ENCODE peak calls at places on chromosomes 2 and 18, in six cellular contexts. M is amniotic stem cell; Q is activated gamma-delta T cell treated with anti-CD3 and anti-CD28 coated beads, Interleukin-2, amount 50 U/mL, for 16 hours; G is NCI-H1092 treated with DMSO at 0.1 percent for 48 hours; L is stimulated activated CD4-positive, alpha-beta T cell treated with anti-CD3 and anti-CD28 coated beads, TNF-alpha, amount 100 ng/mL, for 48 hours; I is activated CD4-positive, alpha-beta T cell treated with anti-CD3 and anti-CD28 coated beads, Interleukin-2, amount 50 U/mL, for 1 hour. O is an unnamed sample.

GRCh38 chr2:138294451-138294850 is 207.1 kb upstream of the SPOPL start:
- DNase-seq in G (no peak), M (no peak), I (no peak), L (no peak), Q (no peak), O (no peak)

GRCh38 chr18:56556907-56557306 is 81.5 kb downstream of the TXNL1 start:
- DNase-seq in I (no peak), G (no peak), Q (no peak), L (no peak), M (no peak), O (no peak)

GRCh38 chr2:239720411-239721365 is 304.5 kb downstream of the NDUFA10 start:
- DNase-seq in G (no peak), M (no peak), L (no peak), Q (no peak), I (no peak), O (no peak)

GRCh38 chr2:18545384-18545783 is 15.1 kb downstream of the RDH14 start:
- DNase-seq in I (no peak), Q (no peak), G (no peak), L (no peak), M (no peak), O (no peak)

GRCh38 chr18:34548120-34548972 is 161.8 kb upstream of the DTNA start:
- DNase-seq in M (no peak), Q (no peak), I (no peak), G (no peak), L (no peak), O (no peak)

GRCh38 chr2:38597115-38597514 is 5.6 kb downstream of the HNRNPLL start:
- DNase-seq in G (no peak), I (no peak), L (no peak), M (no peak), Q (no peak), O (no peak)

GRCh38 chr2:223219872-223220621 is 168.1 kb downstream of the KCNE4 start:
- DNase-seq in Q (no peak), M (no peak), I (no peak), G (no peak), L (no peak), O (no peak)

GRCh38 chr2:77013932-77014331 is 508.2 kb downstream of the LRRTM4 start:
- DNase-seq in Q (no peak), M (no peak), I (no peak), L (no peak), G (no peak), O (no peak)

GRCh38 chr2:240517342-240517741 is 40.4 kb downstream of the ANKMY1 start:
- DNase-seq in I (no peak), Q (no peak), G (no peak), M (no peak), L (no peak), O (no peak)

GRCh38 chr2:241574911-241575623 is 16.5 kb downstream of the BOK start:
- DNase-seq in M (no peak), G (no peak), Q (no peak), L (no peak), I (no peak), O (no peak)

GRCh38 chr2:131801210-131801744 is 273.6 kb downstream of the CCDC74A start:
- DNase-seq in I (no peak), L (no peak), M (no peak), Q (no peak), G (no peak), O (no peak)

GRCh38 chr2:156687715-156688114 is 251.5 kb downstream of the GPD2 start:
- DNase-seq in M (no peak), L (no peak), G (no peak), Q (no peak), I (no peak), O (no peak)

GRCh38 chr2:28716265-28716865 is 35.3 kb upstream of the PPP1CB start:
- DNase-seq in Q (no peak), I (no peak), M (peak), G (no peak), L (no peak), O (no peak)

GRCh38 chr2:9138507-9139085 is 68.0 kb upstream of the ASAP2 start:
- DNase-seq in M (no peak), Q (no peak), G (no peak), I (no peak), L (no peak), O (peak)

GRCh38 chr2:50952596-50952995 is 79.3 kb downstream of the NRXN1 start:
- DNase-seq in L (no peak), M (no peak), G (no peak), I (no peak), Q (no peak), O (no peak)

GRCh38 chr18:31241900-31242409 is 76.0 kb upstream of the DSG1 start:
- DNase-seq in L (no peak), I (no peak), G (no peak), M (no peak), Q (no peak), O (peak)

GRCh38 chr18:3995476-3996102 is 459.5 kb downstream of the DLGAP1 start:
- DNase-seq in M (peak), I (peak), L (peak), G (peak), Q (peak), O (peak)

GRCh38 chr2:207334631-207335371 is 169.1 kb upstream of the KLF7 start:
- DNase-seq in Q (no peak), L (no peak), G (no peak), I (no peak), M (peak), O (no peak)

GRCh38 chr2:239889641-239890055 is 135.5 kb downstream of the NDUFA10 start:
- DNase-seq in L (no peak), Q (no peak), G (no peak), M (no peak), I (no peak), O (no peak)

GRCh38 chr18:76339246-76339620 is 155.8 kb downstream of the ZNF516 start:
- DNase-seq in M (no peak), Q (no peak), L (no peak), I (no peak), G (no peak), O (no peak)

GRCh38 chr18:25561923-25562322 is 210.0 kb upstream of the ZNF521 start:
- DNase-seq in Q (no peak), M (no peak), I (no peak), L (no peak), G (no peak), O (peak)

GRCh38 chr2:24586955-24587354 is 95.9 kb downstream of the NCOA1 start:
- DNase-seq in I (no peak), G (no peak), L (no peak), Q (peak), M (no peak), O (no peak)

GRCh38 chr2:47525167-47525566 is 122.2 kb downstream of the MSH2 start:
- DNase-seq in G (no peak), M (no peak), I (no peak), L (no peak), Q (no peak), O (no peak)

GRCh38 chr2:235669983-235670962 is 176.4 kb downstream of the AGAP1 start:
- DNase-seq in Q (no peak), M (peak), G (peak), I (no peak), L (no peak), O (no peak)

GRCh38 chr2:239770240-239770639 is 254.9 kb downstream of the NDUFA10 start:
- DNase-seq in M (no peak), I (no peak), L (no peak), G (no peak), Q (no peak), O (no peak)

GRCh38 chr2:51534176-51534575 is 502.2 kb upstream of the NRXN1 start:
- DNase-seq in M (no peak), G (no peak), L (no peak), Q (no peak), I (no peak), O (no peak)

GRCh38 chr2:233117351-233117750 is 57.2 kb downstream of the INPP5D start:
- DNase-seq in M (no peak), I (no peak), L (no peak), Q (no peak), G (no peak), O (no peak)

GRCh38 chr2:19350678-19351401 is 7.6 kb downstream of the OSR1 start:
- DNase-seq in L (no peak), M (no peak), G (no peak), Q (no peak), I (no peak), O (no peak)

GRCh38 chr2:120470717-120471060 is 124.8 kb downstream of the INHBB start:
- DNase-seq in M (no peak), Q (no peak), L (no peak), G (no peak), I (no peak), O (no peak)

GRCh38 chr18:48780151-48781001 is 170.4 kb downstream of the SMAD7 start:
- DNase-seq in I (no peak), L (no peak), Q (no peak), M (no peak), G (no peak), O (no peak)

GRCh38 chr18:63158676-63159291 is 160.8 kb downstream of the BCL2 start:
- DNase-seq in L (no peak), I (peak), G (no peak), Q (no peak), M (no peak), O (no peak)

GRCh38 chr18:79489900-79490592 is 94.3 kb downstream of the NFATC1 start:
- DNase-seq in G (no peak), M (no peak), I (no peak), L (no peak), Q (no peak), O (no peak)

GRCh38 chr2:241252778-241253475 is 62.5 kb downstream of the HDLBP start:
- DNase-seq in M (no peak), G (no peak), Q (no peak), L (no peak), I (no peak), O (no peak)

GRCh38 chr2:221096651-221097567 is 475.2 kb downstream of the EPHA4 start:
- DNase-seq in I (no peak), M (no peak), Q (no peak), L (no peak), G (no peak), O (no peak)

GRCh38 chr2:197286805-197287595 is 23.6 kb downstream of the ANKRD44 start:
- DNase-seq in G (no peak), Q (no peak), L (no peak), M (peak), I (peak), O (no peak)

GRCh38 chr2:134360750-134361487 is 107.0 kb downstream of the MGAT5 start:
- DNase-seq in G (peak), L (no peak), I (no peak), Q (no peak), M (no peak), O (no peak)

GRCh38 chr18:37408676-37409305 is 156.8 kb downstream of the CELF4 start:
- DNase-seq in L (no peak), Q (no peak), I (no peak), M (no peak), G (no peak), O (no peak)

GRCh38 chr2:24929230-24929629 is 9.2 kb upstream of the ADCY3 start:
- DNase-seq in Q (no peak), G (no peak), M (no peak), I (no peak), L (no peak), O (no peak)

GRCh38 chr2:219551412-219551811 is 7.6 kb downstream of the TMEM198 start:
- DNase-seq in G (no peak), M (no peak), L (no peak), I (no peak), Q (no peak), O (peak)

O was measured in K562.